ENCODE peak calls at places on chromosomes 1 and 21, in six cellular contexts. W is bronchial epithelial cell, Q is mammary epithelial cell, P is NT2/D1, S is mesenchymal stem cell, E is heart left ventricle. U is an unnamed sample.
A peak's percentile ranks its signal among the peaks of the same experiment; 100 is the strongest.

GRCh38 chr1:212860713-212861581 is 2.9 kb downstream of the FLVCR1 start:
- DNase-seq in Q (peak; percentile 4), E (no peak), S (peak; percentile 38), P (peak; percentile 39), W (no peak), U (no peak)

GRCh38 chr1:23555225-23555801 is 4.0 kb downstream of the ID3 start:
- DNase-seq in E (peak; percentile 57), P (no peak), S (peak; percentile 87), Q (no peak), W (peak; percentile 33), U (no peak)

GRCh38 chr1:239575113-239575512 is 188.7 kb downstream of the CHRM3 start:
- DNase-seq in Q (no peak), E (no peak), W (no peak), S (no peak), P (no peak), U (no peak)

GRCh38 chr1:89791064-89791721 is 29.6 kb upstream of the LRRC8D start:
- DNase-seq in Q (no peak), P (no peak), W (no peak), S (no peak), E (no peak), U (no peak)

GRCh38 chr21:43726686-43727570 is 8.0 kb downstream of the PDXK start:
- DNase-seq in W (no peak), Q (no peak), P (no peak), E (no peak), S (no peak), U (peak; percentile 65)

GRCh38 chr21:33622253-33622652 is 19.3 kb downstream of the CRYZL1 start:
- DNase-seq in P (no peak), Q (no peak), E (no peak), S (no peak), W (no peak), U (no peak)

GRCh38 chr21:15065381-15066230 is 806 bp upstream of the NRIP1 start:
- DNase-seq in P (peak; percentile 74), W (peak; percentile 66), E (peak; percentile 84), S (peak; percentile 93), Q (peak; percentile 79), U (peak; percentile 82)

GRCh38 chr1:199551967-199552565 is 475.4 kb upstream of the NR5A2 start:
- DNase-seq in P (peak; percentile 78), Q (peak; percentile 32), S (peak; percentile 73), E (no peak), W (peak; percentile 60), U (no peak)

GRCh38 chr21:43370888-43371570 is 55.9 kb downstream of the SIK1 start:
- DNase-seq in E (no peak), P (peak; percentile 39), S (no peak), W (peak; percentile 34), Q (peak; percentile 46), U (no peak)

GRCh38 chr1:161834967-161835366 is 68.8 kb downstream of the ATF6 start:
- DNase-seq in W (peak; percentile 7), Q (peak; percentile 6), S (no peak), P (no peak), E (no peak), U (no peak)

GRCh38 chr1:151984313-151984956 is 9.2 kb downstream of the S100A10 start:
- DNase-seq in S (no peak), E (no peak), W (no peak), Q (no peak), P (no peak), U (no peak)

GRCh38 chr1:199909137-199909536 is 118.4 kb upstream of the NR5A2 start:
- DNase-seq in S (no peak), W (peak; percentile 75), E (no peak), Q (peak; percentile 48), P (no peak), U (no peak)

GRCh38 chr1:59898927-59899326 is 27.6 kb downstream of the CYP2J2 start:
- DNase-seq in S (no peak), Q (no peak), P (no peak), E (no peak), W (peak; percentile 5), U (no peak)

GRCh38 chr1:1212780-1213152 is 1.2 kb downstream of the TNFRSF4 start:
- DNase-seq in E (peak; percentile 74), S (no peak), Q (no peak), P (no peak), W (no peak), U (no peak)

DNA sequence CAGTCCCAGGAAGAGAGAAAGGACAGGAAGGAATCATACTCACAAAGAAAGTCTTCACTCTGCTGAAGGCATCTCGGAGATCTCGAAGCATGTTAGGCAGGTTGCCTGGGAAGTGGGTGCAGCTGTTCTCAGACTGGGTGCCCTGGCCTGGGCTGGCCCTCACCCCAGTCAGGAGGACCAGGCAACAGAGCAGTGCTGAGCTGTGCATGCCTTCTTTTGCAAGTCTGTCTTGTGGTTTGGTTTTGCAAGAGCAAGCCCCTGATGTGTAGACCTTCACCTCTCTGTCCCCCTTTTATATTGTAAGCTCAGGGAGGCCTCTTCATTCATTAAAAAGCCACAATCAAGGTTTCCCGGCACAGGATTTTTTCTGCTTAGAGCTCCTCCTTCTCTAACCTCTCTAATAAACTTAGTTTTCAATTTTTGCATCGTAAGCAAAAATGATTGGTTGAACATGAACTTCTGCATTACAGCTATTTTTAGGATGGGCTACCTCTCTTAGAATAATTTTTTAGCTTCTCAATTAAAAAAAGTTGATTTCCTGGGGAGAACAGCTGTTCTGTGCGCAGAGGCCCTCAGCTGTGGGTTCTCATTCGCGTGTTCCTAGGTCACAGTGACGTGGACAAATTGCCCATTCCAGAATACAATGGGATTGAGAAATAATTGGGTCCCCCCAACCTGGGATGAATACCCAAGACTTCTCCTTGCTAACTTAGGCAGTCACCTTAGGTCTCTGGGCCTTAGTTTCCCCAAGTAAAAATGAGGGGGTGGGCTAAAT is at the start of gene IL10:
- DNase-seq in W (no peak), E (no peak), S (no peak), Q (no peak), P (no peak), U (no peak)
- H3K4me3 ChIP-seq in W (no peak within 1 kb of the TSS), E (no peak within 1 kb of the TSS), S (no peak within 1 kb of the TSS), Q (no peak within 1 kb of the TSS), P (no peak within 1 kb of the TSS), U (no peak within 1 kb of the TSS)

GRCh38 chr1:29569971-29570634 is 333.8 kb downstream of the PTPRU start:
- DNase-seq in W (peak; percentile 99), E (no peak), S (peak; percentile 91), P (no peak), Q (peak; percentile 100), U (no peak)
- H3K4me3 ChIP-seq in W (no peak overlapping the region), E (no peak overlapping the region), S (no peak overlapping the region), P (no peak overlapping the region), Q (no peak overlapping the region), U (no peak overlapping the region)

DNA sequence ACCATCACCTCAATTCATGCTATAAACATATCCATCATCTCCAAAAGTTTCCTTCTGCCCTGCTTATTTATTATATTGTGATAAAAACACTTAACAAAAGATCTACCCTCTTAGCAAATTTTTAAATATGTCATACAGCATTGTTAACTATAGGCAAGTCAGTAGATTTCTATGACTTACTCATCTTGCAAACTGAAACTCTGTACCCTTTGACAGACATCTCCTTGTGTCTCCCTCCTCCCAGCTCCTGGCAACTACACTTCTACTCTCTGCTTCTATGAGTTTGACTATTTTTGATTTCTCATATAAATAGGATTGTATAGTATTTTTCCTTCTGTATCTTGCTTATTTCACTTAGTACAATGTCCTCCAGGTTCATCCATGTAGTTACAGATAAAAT is 174.8 kb downstream of the TNFSF18 start:
- DNase-seq in S (no peak), Q (no peak), P (no peak), E (no peak), W (no peak), U (no peak)
- H3K4me3 ChIP-seq in S (no peak overlapping the region), Q (no peak overlapping the region), P (no peak overlapping the region), E (no peak overlapping the region), W (no peak overlapping the region), U (no peak overlapping the region)

GRCh38 chr1:196405839-196406238 is 202.4 kb downstream of the KCNT2 start:
- DNase-seq in S (no peak), P (no peak), W (no peak), E (no peak), Q (no peak), U (no peak)

GRCh38 chr1:196400478-196401453 is 207.5 kb downstream of the KCNT2 start:
- DNase-seq in E (peak; percentile 38), S (peak; percentile 91), P (no peak), Q (peak; percentile 72), W (peak; percentile 80), U (peak; percentile 17)

GRCh38 chr1:196399713-196400112 is 208.5 kb downstream of the KCNT2 start:
- DNase-seq in Q (no peak), P (no peak), W (no peak), E (no peak), S (no peak), U (no peak)

GRCh38 chr1:196403803-196404690 is 204.2 kb downstream of the KCNT2 start:
- DNase-seq in Q (no peak), S (no peak), P (no peak), W (no peak), E (no peak), U (no peak)

GRCh38 chr1:196401454-196401838 is 206.8 kb downstream of the KCNT2 start:
- DNase-seq in W (no peak), P (no peak), E (no peak), S (no peak), Q (no peak), U (no peak)
- H3K4me3 ChIP-seq in W (no peak overlapping the region), P (no peak overlapping the region), E (no peak overlapping the region), S (peak overlapping the region; percentile 34), Q (no peak overlapping the region), U (no peak overlapping the region)

DNA sequence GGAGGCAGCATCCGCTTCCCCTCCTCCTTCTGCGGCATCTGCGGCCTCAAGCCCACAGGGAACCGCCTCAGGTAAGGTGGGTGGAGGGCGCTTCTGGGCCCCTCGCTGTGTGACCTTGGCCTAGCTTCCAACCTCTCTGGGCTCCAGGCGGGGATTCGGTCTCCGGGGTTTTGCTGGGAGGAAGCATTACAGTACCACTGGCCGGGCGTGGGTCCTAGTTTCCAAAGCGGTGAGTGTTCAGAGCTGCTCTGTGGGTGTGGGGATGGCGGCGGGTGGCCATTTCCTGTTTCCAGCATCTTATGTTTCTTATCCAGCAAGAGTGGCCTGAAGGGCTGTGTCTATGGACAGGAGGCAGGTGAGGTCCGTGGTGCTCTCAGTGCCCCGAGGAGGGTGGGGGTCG is 11.6 kb downstream of the FAAH start:
- DNase-seq in E (no peak), P (no peak), S (no peak), W (no peak), Q (no peak), U (peak; percentile 35)
- H3K4me3 ChIP-seq in E (no peak overlapping the region), P (no peak overlapping the region), S (no peak overlapping the region), W (no peak overlapping the region), Q (no peak overlapping the region), U (no peak overlapping the region)